ENCODE peak calls at places on chromosomes 7 and 10, in ten cellular contexts. B, R, M, H, J, S, P, X, Z and C are unnamed samples.

GRCh38 chr7:2191026-2191425 is 41.7 kb downstream of the MAD1L1 start:
- DNase-seq in B (no peak), R (no peak), M (no peak), H (no peak), J (no peak), S (no peak), P (no peak), X (no peak), Z (no peak), C (no peak)

GRCh38 chr10:77104459-77104980 is 533.1 kb downstream of the KCNMA1 start:
- DNase-seq in B (no peak), R (no peak), M (no peak), H (peak; percentile 97), J (no peak), S (no peak), P (no peak), X (peak; percentile 79), Z (peak; percentile 70), C (peak; percentile 76)

GRCh38 chr7:6227294-6227846 is 45.1 kb downstream of the CYTH3 start:
- DNase-seq in B (no peak), R (no peak), M (no peak), H (peak; percentile 95), J (no peak), S (no peak), P (no peak), X (no peak), Z (no peak), C (peak; percentile 34)

GRCh38 chr10:17787087-17787942 is 21.8 kb upstream of the MRC1 start:
- DNase-seq in B (no peak), R (no peak), M (no peak), H (peak; percentile 96), J (no peak), S (no peak), P (no peak), X (no peak), Z (peak; percentile 96), C (peak; percentile 95)

GRCh38 chr10:70693619-70694286 is 21.4 kb downstream of the ADAMTS14 start:
- DNase-seq in B (no peak), R (no peak), M (no peak), H (peak; percentile 98), J (no peak), S (no peak), P (no peak), X (no peak), Z (peak; percentile 93), C (peak; percentile 88)

GRCh38 chr10:89685932-89686331 is 15.5 kb upstream of the KIF20B start:
- DNase-seq in B (no peak), R (no peak), M (no peak), H (no peak), J (no peak), S (no peak), P (no peak), X (no peak), Z (no peak), C (no peak)

GRCh38 chr7:20301311-20301939 is 29.3 kb upstream of the ITGB8 start:
- DNase-seq in B (no peak), R (no peak), M (no peak), H (no peak), J (peak; percentile 71), S (peak; percentile 48), P (no peak), X (no peak), Z (no peak), C (no peak)

GRCh38 chr7:2164156-2164555 is 68.6 kb downstream of the MAD1L1 start:
- DNase-seq in B (peak; percentile 41), R (no peak), M (no peak), H (no peak), J (no peak), S (no peak), P (no peak), X (no peak), Z (no peak), C (no peak)

GRCh38 chr10:121063744-121064143 is 212.6 kb downstream of the WDR11 start:
- DNase-seq in B (no peak), R (no peak), M (no peak), H (no peak), J (no peak), S (no peak), P (no peak), X (no peak), Z (no peak), C (no peak)

GRCh38 chr10:69728335-69728861 is 73.3 kb upstream of the COL13A1 start:
- DNase-seq in B (peak; percentile 53), R (no peak), M (peak; percentile 66), H (peak; percentile 73), J (no peak), S (no peak), P (no peak), X (no peak), Z (no peak), C (peak; percentile 80)

GRCh38 chr10:116608683-116609594 is 11.8 kb upstream of the PNLIPRP2 start:
- DNase-seq in B (no peak), R (no peak), M (peak; percentile 46), H (no peak), J (no peak), S (no peak), P (peak; percentile 88), X (no peak), Z (no peak), C (no peak)

GRCh38 chr7:3302681-3303320 is 1.7 kb downstream of the SDK1 start:
- DNase-seq in B (no peak), R (no peak), M (no peak), H (no peak), J (no peak), S (no peak), P (no peak), X (no peak), Z (no peak), C (no peak)

GRCh38 chr7:84631913-84632312 is 437.3 kb upstream of the SEMA3A start:
- DNase-seq in B (no peak), R (no peak), M (no peak), H (no peak), J (no peak), S (no peak), P (no peak), X (no peak), Z (no peak), C (no peak)

GRCh38 chr10:649798-650690 is 39.4 kb downstream of the DIP2C start:
- DNase-seq in B (no peak), R (no peak), M (peak; percentile 28), H (no peak), J (no peak), S (no peak), P (no peak), X (no peak), Z (no peak), C (no peak)

GRCh38 chr10:13614530-13615332 is 28.0 kb downstream of the PRPF18 start:
- DNase-seq in B (no peak), R (peak; percentile 33), M (peak; percentile 37), H (peak; percentile 42), J (no peak), S (no peak), P (no peak), X (no peak), Z (peak; percentile 56), C (peak; percentile 94)

GRCh38 chr10:116521424-116522305 is 24.1 kb upstream of the PNLIP start:
- DNase-seq in B (no peak), R (no peak), M (no peak), H (peak; percentile 58), J (peak; percentile 47), S (peak; percentile 58), P (no peak), X (no peak), Z (peak; percentile 8), C (peak; percentile 29)

GRCh38 chr10:104300736-104301292 is 31.8 kb downstream of the GSTO2 start:
- DNase-seq in B (no peak), R (no peak), M (no peak), H (peak; percentile 92), J (no peak), S (no peak), P (no peak), X (peak; percentile 95), Z (peak; percentile 86), C (peak; percentile 99)

GRCh38 chr7:122885583-122886356 is 490 bp downstream of the CADPS2 start:
- DNase-seq in B (peak; percentile 74), R (peak; percentile 32), M (peak; percentile 50), H (peak; percentile 43), J (peak; percentile 28), S (peak; percentile 40), P (no peak), X (peak; percentile 72), Z (no peak), C (no peak)

DNA sequence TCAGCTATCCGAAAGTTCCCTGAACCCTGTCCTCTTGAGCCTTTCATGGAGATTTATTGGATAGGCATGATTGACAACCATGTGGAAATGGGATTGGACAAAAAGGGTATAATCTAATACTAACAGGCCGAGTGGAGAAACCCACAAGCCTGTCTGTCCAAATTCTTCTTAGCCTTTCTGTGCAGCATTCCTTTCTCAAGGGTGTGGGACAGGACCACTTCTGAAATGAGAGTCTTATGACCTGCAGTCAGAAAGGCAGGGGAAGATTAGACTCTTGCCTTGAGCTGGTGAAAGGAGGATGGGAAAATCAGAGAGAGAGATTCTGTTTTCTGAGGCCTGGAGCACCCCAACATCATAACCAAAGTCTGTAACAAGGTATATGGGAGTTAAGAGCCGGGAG is 85.5 kb downstream of the MAPK8 start:
- DNase-seq in B (no peak), R (no peak), M (no peak), H (no peak), J (no peak), S (no peak), P (no peak), X (no peak), Z (no peak), C (no peak)
- TF ChIP-seq CTCF in B (no peak), R (no peak), M (no peak), H (no peak), J (no peak), S (no peak), P (no peak), X (no peak), Z (no peak), C (no peak)

GRCh38 chr7:26562841-26563240 is 271.2 kb downstream of the SNX10 start:
- DNase-seq in B (no peak), R (no peak), M (no peak), H (no peak), J (no peak), S (no peak), P (no peak), X (no peak), Z (no peak), C (no peak)
- TF ChIP-seq CTCF in B (no peak), R (peak; percentile 27), M (peak; percentile 46), H (no peak), J (no peak), S (no peak), P (no peak), X (no peak), Z (no peak), C (no peak)

GRCh38 chr10:86110156-86110786 is 256.3 kb downstream of the GRID1 start:
- DNase-seq in B (no peak), R (no peak), M (peak; percentile 56), H (no peak), J (peak; percentile 7), S (no peak), P (no peak), X (peak; percentile 46), Z (no peak), C (no peak)
- TF ChIP-seq CTCF in B (no peak), R (no peak), M (peak; percentile 79), H (no peak), J (peak; percentile 55), S (peak; percentile 36), P (peak; percentile 8), X (no peak), Z (no peak), C (no peak)

GRCh38 chr7:158829021-158829341 is 328 bp downstream of the ESYT2 start:
- DNase-seq in B (peak; percentile 89), R (peak; percentile 45), M (peak; percentile 43), H (peak; percentile 72), J (peak; percentile 93), S (peak; percentile 80), P (no peak), X (no peak), Z (no peak), C (peak; percentile 74)
- TF ChIP-seq CTCF in B (no peak), R (no peak), M (no peak), H (no peak), J (no peak), S (peak; percentile 15), P (no peak), X (no peak), Z (no peak), C (no peak)